ENCODE peak calls at places on chromosomes 13 and 19, in four cellular contexts. One of them, this sample, is unnamed.
A peak's percentile ranks its signal among the peaks of the same experiment; 100 is the strongest.

GRCh38 chr19:40398417-40399056 is 8.6 kb upstream of the HIPK4 start:
- DNase-seq in Peyer's patch: peak; percentile 79
- DNase-seq in right lobe of liver: no peak
- DNase-seq in A549: peak; percentile 57
- DNase-seq in this sample: peak; percentile 91

GRCh38 chr13:98483636-98484288 is 93.1 kb downstream of the STK24 start:
- DNase-seq in Peyer's patch: no peak
- DNase-seq in A549: no peak
- DNase-seq in right lobe of liver: no peak
- DNase-seq in this sample: no peak

GRCh38 chr19:39670998-39671397 is 15.3 kb downstream of the LGALS16 start:
- DNase-seq in right lobe of liver: no peak
- DNase-seq in Peyer's patch: no peak
- DNase-seq in A549: no peak
- DNase-seq in this sample: no peak

GRCh38 chr19:35403116-35403760 is 32.4 kb downstream of the GPR42 start:
- DNase-seq in A549: no peak
- DNase-seq in right lobe of liver: no peak
- DNase-seq in Peyer's patch: no peak
- DNase-seq in this sample: no peak

GRCh38 chr19:58228584-58229254 is at the start of gene ZNF544:
- DNase-seq in Peyer's patch: peak; percentile 84
- DNase-seq in A549: peak; percentile 87
- DNase-seq in right lobe of liver: peak; percentile 86
- DNase-seq in this sample: peak; percentile 88

GRCh38 chr19:13162749-13163608 is 12.8 kb downstream of the IER2 start:
- DNase-seq in right lobe of liver: peak; percentile 99
- DNase-seq in A549: peak; percentile 99
- DNase-seq in Peyer's patch: peak; percentile 98
- DNase-seq in this sample: peak; percentile 96

GRCh38 chr13:114099191-114099590 is 33.2 kb downstream of the RASA3 start:
- DNase-seq in Peyer's patch: peak; percentile 59
- DNase-seq in A549: peak; percentile 76
- DNase-seq in right lobe of liver: no peak
- DNase-seq in this sample: peak; percentile 60

GRCh38 chr19:29538651-29539050 is 12.9 kb downstream of the VSTM2B start:
- DNase-seq in A549: no peak
- DNase-seq in Peyer's patch: no peak
- DNase-seq in right lobe of liver: no peak
- DNase-seq in this sample: no peak

GRCh38 chr13:27044837-27045570 is 126.6 kb downstream of the USP12 start:
- DNase-seq in right lobe of liver: no peak
- DNase-seq in Peyer's patch: no peak
- DNase-seq in A549: no peak
- DNase-seq in this sample: no peak

GRCh38 chr19:42143341-42144234 is 11.3 kb upstream of the POU2F2 start:
- DNase-seq in A549: peak; percentile 48
- DNase-seq in right lobe of liver: no peak
- DNase-seq in Peyer's patch: no peak
- DNase-seq in this sample: no peak

GRCh38 chr13:24100152-24100551 is 60.4 kb upstream of the SPATA13 start:
- DNase-seq in A549: no peak
- DNase-seq in Peyer's patch: no peak
- DNase-seq in right lobe of liver: no peak
- DNase-seq in this sample: no peak

GRCh38 chr19:37007587-37008220 is 70.5 kb upstream of the ZNF420 start:
- DNase-seq in Peyer's patch: no peak
- DNase-seq in right lobe of liver: peak; percentile 66
- DNase-seq in A549: peak; percentile 61
- DNase-seq in this sample: no peak

GRCh38 chr13:67043901-67044300 is 186.2 kb downstream of the PCDH9 start:
- DNase-seq in A549: no peak
- DNase-seq in right lobe of liver: no peak
- DNase-seq in Peyer's patch: no peak
- DNase-seq in this sample: no peak

GRCh38 chr19:29531458-29532025 is 5.7 kb downstream of the VSTM2B start:
- DNase-seq in right lobe of liver: no peak
- DNase-seq in Peyer's patch: peak; percentile 15
- DNase-seq in A549: no peak
- DNase-seq in this sample: no peak

GRCh38 chr19:680287-681028 is 4.3 kb downstream of the FSTL3 start:
- DNase-seq in right lobe of liver: peak; percentile 100
- DNase-seq in A549: peak; percentile 98
- DNase-seq in Peyer's patch: peak; percentile 100
- DNase-seq in this sample: peak; percentile 100
- TF ChIP-seq POLR2A in right lobe of liver: peak; percentile 95
- TF ChIP-seq POLR2A in A549: peak; percentile 79
- TF ChIP-seq POLR2A in Peyer's patch: peak; percentile 48
- TF ChIP-seq POLR2A in this sample: no peak

DNA sequence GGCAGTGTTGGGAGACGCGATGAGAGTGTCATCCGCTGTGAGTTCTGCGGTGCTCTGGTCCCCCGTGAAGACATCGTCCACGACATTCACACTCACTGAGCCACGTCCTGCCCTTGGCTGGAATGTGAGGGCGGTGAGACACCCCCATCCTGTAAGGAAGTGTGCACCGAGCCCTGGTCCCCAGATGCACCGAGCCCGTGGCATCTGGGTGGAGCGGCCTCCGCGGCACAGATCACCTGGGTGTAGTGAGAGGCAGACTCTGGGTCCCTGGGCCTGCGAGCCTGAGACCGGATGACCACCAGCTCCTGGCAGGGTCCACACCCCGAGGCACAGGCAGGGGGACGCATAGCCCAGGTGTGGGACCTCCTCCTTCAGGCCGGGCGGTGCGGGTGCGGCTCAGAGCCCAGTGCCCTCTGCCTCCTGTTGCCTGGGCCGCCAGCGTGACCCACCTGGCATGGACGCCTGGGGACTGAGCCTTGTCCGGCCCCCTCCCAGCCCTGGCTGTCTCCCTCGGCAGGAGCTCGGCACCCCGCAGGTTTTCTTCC is 12.4 kb downstream of the MCF2L start:
- DNase-seq in Peyer's patch: no peak
- DNase-seq in right lobe of liver: no peak
- DNase-seq in A549: no peak
- DNase-seq in this sample: no peak
- H3K4me3 ChIP-seq in Peyer's patch: no peak overlapping the region
- H3K4me3 ChIP-seq in right lobe of liver: no peak overlapping the region
- H3K4me3 ChIP-seq in A549: no peak overlapping the region
- H3K4me3 ChIP-seq in this sample: no peak overlapping the region

DNA sequence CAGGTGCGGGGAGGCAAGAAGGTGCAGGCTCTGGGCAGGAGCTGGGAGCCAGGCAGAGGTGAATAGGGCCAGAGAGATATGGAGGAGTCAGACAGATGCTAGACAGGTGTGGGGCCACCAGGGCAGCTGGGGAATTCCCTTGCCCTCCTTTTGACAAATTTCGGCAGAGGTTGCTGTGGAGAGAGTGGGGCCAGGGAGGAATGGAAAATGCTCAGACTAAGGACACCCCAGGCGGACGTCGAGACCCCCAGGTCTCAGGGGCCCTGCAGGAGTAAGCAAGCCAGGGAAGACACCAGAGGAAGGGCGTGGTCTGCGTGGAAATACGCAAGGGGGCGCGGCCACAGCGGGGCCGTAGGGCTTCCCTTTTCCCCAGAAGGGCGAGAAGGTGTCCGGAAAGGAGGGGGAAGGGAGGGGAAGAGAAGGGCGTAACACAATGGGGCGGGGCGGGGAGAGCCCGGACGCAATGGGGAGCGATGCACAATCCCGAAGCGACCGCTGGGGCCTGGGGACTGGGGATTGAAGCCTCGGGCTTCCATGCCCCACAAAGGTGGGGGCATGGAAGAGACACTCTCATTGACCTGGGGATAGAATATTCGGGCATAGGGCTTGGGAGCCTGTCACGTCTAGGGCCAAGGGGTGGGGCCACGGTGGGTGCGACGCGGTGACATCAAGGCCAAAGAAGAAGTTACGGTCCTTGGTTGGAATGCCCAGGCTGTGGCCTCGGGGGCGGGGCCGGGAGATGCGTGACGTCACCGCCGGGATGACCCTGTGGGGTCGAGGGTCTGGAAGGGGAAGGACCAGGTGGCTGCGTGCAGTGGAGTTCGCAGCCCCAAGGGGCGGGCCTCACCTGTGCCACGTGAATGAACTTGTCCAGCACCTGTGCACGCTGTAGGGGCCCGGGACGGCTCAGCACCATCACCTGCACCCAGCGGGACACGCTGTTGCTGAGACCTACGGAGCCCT is 8.2 kb downstream of the RASGRP4 start:
- DNase-seq in right lobe of liver: peak; percentile 68
- DNase-seq in Peyer's patch: peak; percentile 66
- DNase-seq in A549: peak; percentile 74
- DNase-seq in this sample: peak; percentile 65
- TF ChIP-seq CTCF in right lobe of liver: no peak
- TF ChIP-seq CTCF in Peyer's patch: no peak
- TF ChIP-seq CTCF in A549: no peak
- TF ChIP-seq CTCF in this sample: no peak

GRCh38 chr19:51570962-51571575 is at the start of gene ZNF175:
- DNase-seq in A549: peak; percentile 99
- DNase-seq in Peyer's patch: peak; percentile 89
- DNase-seq in right lobe of liver: peak; percentile 85
- DNase-seq in this sample: peak; percentile 95
- TF ChIP-seq POLR2A in A549: peak; percentile 34
- TF ChIP-seq POLR2A in Peyer's patch: peak; percentile 8
- TF ChIP-seq POLR2A in right lobe of liver: no peak
- TF ChIP-seq POLR2A in this sample: no peak

GRCh38 chr13:33194820-33195692 is 90.5 kb downstream of the STARD13 start:
- DNase-seq in right lobe of liver: no peak
- DNase-seq in Peyer's patch: no peak
- DNase-seq in A549: peak; percentile 46
- DNase-seq in this sample: no peak

GRCh38 chr13:33199282-33199850 is 86.2 kb downstream of the STARD13 start:
- DNase-seq in right lobe of liver: no peak
- DNase-seq in A549: no peak
- DNase-seq in Peyer's patch: no peak
- DNase-seq in this sample: no peak

GRCh38 chr13:33193428-33193974 is 92.1 kb downstream of the STARD13 start:
- DNase-seq in Peyer's patch: no peak
- DNase-seq in A549: no peak
- DNase-seq in right lobe of liver: no peak
- DNase-seq in this sample: no peak

GRCh38 chr13:33197551-33197971 is 88.0 kb downstream of the STARD13 start:
- DNase-seq in right lobe of liver: no peak
- DNase-seq in A549: no peak
- DNase-seq in Peyer's patch: no peak
- DNase-seq in this sample: no peak

DNA sequence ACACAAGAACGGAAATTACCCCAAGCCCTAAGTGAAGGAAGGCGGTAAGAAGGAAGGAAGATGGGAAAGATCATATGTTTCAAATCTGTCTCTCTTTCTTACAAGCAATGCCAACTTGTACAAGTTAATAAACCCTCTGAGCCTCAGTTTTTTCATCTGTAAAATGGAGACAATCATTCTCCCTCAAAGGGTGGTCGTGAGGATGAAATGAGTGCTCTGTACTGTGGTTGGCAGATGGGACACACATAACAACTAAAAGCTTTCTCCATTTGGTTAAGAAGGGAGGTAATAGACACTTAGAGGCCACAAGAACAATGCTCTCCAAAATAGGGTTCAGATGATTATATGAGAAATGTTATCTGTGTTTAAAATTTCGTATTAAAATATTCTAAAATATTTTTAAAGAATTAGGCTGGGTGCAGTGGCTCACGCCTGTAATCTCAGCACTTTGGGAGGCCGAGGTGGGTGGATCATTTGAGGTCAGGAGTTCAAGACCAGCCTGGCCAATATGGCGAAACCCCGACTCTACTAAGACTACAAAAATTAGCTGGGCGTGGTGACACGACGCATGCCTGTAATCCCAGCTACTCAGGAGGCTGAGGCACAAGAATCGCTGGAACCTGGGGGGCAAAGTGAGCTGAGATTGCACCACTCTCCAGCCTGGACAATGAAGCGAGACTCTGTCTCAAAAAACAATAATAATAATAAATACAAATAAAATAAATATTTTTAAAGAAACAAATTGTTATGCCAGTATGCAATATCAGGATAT is 89.7 kb downstream of the STARD13 start:
- DNase-seq in right lobe of liver: no peak
- DNase-seq in A549: no peak
- DNase-seq in Peyer's patch: no peak
- DNase-seq in this sample: no peak
- H3K4me3 ChIP-seq in right lobe of liver: no peak overlapping the region
- H3K4me3 ChIP-seq in A549: no peak overlapping the region
- H3K4me3 ChIP-seq in Peyer's patch: no peak overlapping the region
- H3K4me3 ChIP-seq in this sample: no peak overlapping the region

DNA sequence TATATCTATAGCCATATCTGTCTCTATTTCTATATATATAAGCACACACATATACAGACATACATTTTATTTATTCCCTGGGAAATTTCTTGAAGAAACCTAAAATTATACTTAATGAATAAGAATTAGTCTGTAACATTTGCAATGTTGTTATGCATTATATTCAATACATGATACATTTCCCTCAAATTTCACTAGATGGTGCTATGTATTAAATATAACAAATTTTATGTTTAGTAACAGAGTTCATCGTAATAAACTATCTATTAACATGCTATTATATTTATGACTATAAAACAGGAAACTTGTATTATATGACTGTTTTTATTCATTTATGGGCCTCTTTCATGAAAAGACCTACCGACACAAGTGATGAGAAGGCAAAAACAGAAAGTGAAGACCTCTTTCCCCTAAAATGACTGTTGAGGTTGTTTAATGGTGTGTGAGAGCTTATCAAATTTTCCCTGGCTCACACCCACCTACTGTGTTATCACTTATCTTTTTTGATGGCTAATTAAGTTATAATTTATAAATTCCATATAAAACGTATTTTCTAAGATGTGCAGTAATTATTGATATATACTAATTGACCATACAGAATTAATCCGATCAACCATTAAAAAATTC is 881.9 kb downstream of the SLITRK6 start:
- DNase-seq in A549: peak; percentile 3
- DNase-seq in Peyer's patch: no peak
- DNase-seq in right lobe of liver: no peak
- DNase-seq in this sample: no peak
- TF ChIP-seq CTCF in A549: peak; percentile 39
- TF ChIP-seq CTCF in Peyer's patch: peak; percentile 10
- TF ChIP-seq CTCF in right lobe of liver: peak; percentile 47
- TF ChIP-seq CTCF in this sample: no peak